ENCODE peak calls at places on chromosome 10, in ten cellular contexts. N is CD8-positive, alpha-beta memory T cell; R is nephron progenitor cell; A is activated T-cell treated with anti-CD3 and anti-CD28 coated beads for 1 hour; J is ELR; L is NCI-H2171 treated with DMSO at 0.1 percent for 48 hours; E is HFF-Myc; H is H9; C is GM12865; V is amniotic stem cell. B is an unnamed sample.

GRCh38 chr10:94481410-94481809 is 64.2 kb upstream of the HELLS start:
- DNase-seq in N (no peak), R (no peak), A (no peak), J (no peak), L (no peak), E (no peak), H (no peak), C (no peak), V (no peak), B (no peak)

GRCh38 chr10:131573256-131574215 is 262.0 kb upstream of the TCERG1L start:
- DNase-seq in N (no peak), R (no peak), A (no peak), J (no peak), L (no peak), E (no peak), H (no peak), C (no peak), V (no peak), B (no peak)

GRCh38 chr10:11884706-11885423 is 61.7 kb downstream of the PROSER2 start:
- DNase-seq in N (no peak), R (no peak), A (no peak), J (no peak), L (no peak), E (no peak), H (no peak), C (no peak), V (no peak), B (no peak)

GRCh38 chr10:47031953-47032465 is 120.8 kb downstream of the PTPN20 start:
- DNase-seq in N (no peak), R (no peak), A (no peak), J (peak), L (no peak), E (no peak), H (peak), C (no peak), V (no peak), B (no peak)

GRCh38 chr10:29140991-29141390 is 147.9 kb upstream of the LYZL1 start:
- DNase-seq in N (no peak), R (no peak), A (no peak), J (peak), L (no peak), E (no peak), H (no peak), C (no peak), V (peak), B (peak)

GRCh38 chr10:110502851-110503301 is 5.2 kb downstream of the DUSP5 start:
- DNase-seq in N (no peak), R (no peak), A (no peak), J (peak), L (peak), E (no peak), H (no peak), C (peak), V (no peak), B (no peak)

GRCh38 chr10:64648915-64649314 is 1127.7 kb downstream of the REEP3 start:
- DNase-seq in N (no peak), R (no peak), A (no peak), J (no peak), L (no peak), E (no peak), H (peak), C (peak), V (no peak), B (no peak)

GRCh38 chr10:110176122-110176521 is 31.3 kb upstream of the MXI1 start:
- DNase-seq in N (no peak), R (no peak), A (no peak), J (no peak), L (no peak), E (no peak), H (no peak), C (no peak), V (no peak), B (no peak)

GRCh38 chr10:61024801-61025201 is 80.8 kb upstream of the RHOBTB1 start:
- DNase-seq in N (no peak), R (peak), A (no peak), J (peak), L (no peak), E (no peak), H (peak), C (no peak), V (no peak), B (no peak)

GRCh38 chr10:24292304-24293291 is 83.7 kb downstream of the KIAA1217 start:
- DNase-seq in N (no peak), R (no peak), A (no peak), J (no peak), L (peak), E (no peak), H (no peak), C (no peak), V (no peak), B (no peak)

GRCh38 chr10:128066954-128067382 is 59.3 kb downstream of the MKI67 start:
- DNase-seq in N (no peak), R (no peak), A (no peak), J (no peak), L (no peak), E (no peak), H (no peak), C (no peak), V (no peak), B (no peak)

GRCh38 chr10:31630866-31631567 is 297.6 kb downstream of the ARHGAP12 start:
- DNase-seq in N (no peak), R (no peak), A (no peak), J (no peak), L (no peak), E (no peak), H (no peak), C (peak), V (no peak), B (no peak)

GRCh38 chr10:13681963-13682362 is 95.2 kb downstream of the PRPF18 start:
- DNase-seq in N (no peak), R (no peak), A (no peak), J (no peak), L (no peak), E (no peak), H (no peak), C (no peak), V (no peak), B (no peak)

GRCh38 chr10:14032406-14032998 is 298.2 kb downstream of the FRMD4A start:
- DNase-seq in N (peak), R (peak), A (peak), J (peak), L (no peak), E (no peak), H (peak), C (peak), V (no peak), B (no peak)

GRCh38 chr10:86334515-86335085 is 32.0 kb downstream of the GRID1 start:
- DNase-seq in N (no peak), R (no peak), A (no peak), J (no peak), L (peak), E (no peak), H (peak), C (no peak), V (no peak), B (no peak)

GRCh38 chr10:4982764-4983226 is 19.6 kb downstream of the AKR1C1 start:
- DNase-seq in N (no peak), R (no peak), A (no peak), J (peak), L (no peak), E (no peak), H (no peak), C (no peak), V (no peak), B (no peak)

GRCh38 chr10:44966129-44966815 is 6.7 kb downstream of the RASSF4 start:
- DNase-seq in N (no peak), R (no peak), A (no peak), J (peak), L (no peak), E (no peak), H (no peak), C (peak), V (no peak), B (no peak)

GRCh38 chr10:80081801-80082750 is 3.6 kb downstream of the TMEM254 start:
- DNase-seq in N (no peak), R (no peak), A (no peak), J (no peak), L (no peak), E (no peak), H (no peak), C (no peak), V (no peak), B (no peak)

GRCh38 chr10:125151170-125151823 is 9.1 kb downstream of the CTBP2 start:
- DNase-seq in N (no peak), R (no peak), A (no peak), J (no peak), L (no peak), E (no peak), H (peak), C (no peak), V (no peak), B (no peak)

GRCh38 chr10:3485287-3485686 is 299.7 kb downstream of the KLF6 start:
- DNase-seq in N (no peak), R (no peak), A (no peak), J (no peak), L (no peak), E (no peak), H (no peak), C (peak), V (no peak), B (no peak)

GRCh38 chr10:72315611-72316385 is 38.9 kb downstream of the DNAJB12 start:
- DNase-seq in N (no peak), R (no peak), A (no peak), J (no peak), L (no peak), E (peak), H (no peak), C (no peak), V (no peak), B (no peak)

GRCh38 chr10:73886085-73886529 is 11.8 kb upstream of the CAMK2G start:
- DNase-seq in N (peak), R (peak), A (peak), J (peak), L (peak), E (no peak), H (peak), C (peak), V (peak), B (peak)

GRCh38 chr10:49056356-49056755 is 59.0 kb downstream of the VSTM4 start:
- DNase-seq in N (no peak), R (no peak), A (no peak), J (no peak), L (no peak), E (no peak), H (no peak), C (no peak), V (no peak), B (no peak)

GRCh38 chr10:16439294-16439693 is 2.5 kb downstream of the PTER start:
- DNase-seq in N (no peak), R (no peak), A (no peak), J (no peak), L (no peak), E (no peak), H (no peak), C (no peak), V (no peak), B (no peak)

GRCh38 chr10:36608251-36608650 is 517.1 kb upstream of the ANKRD30A start:
- DNase-seq in N (no peak), R (no peak), A (no peak), J (peak), L (no peak), E (no peak), H (no peak), C (no peak), V (peak), B (peak)

GRCh38 chr10:122154733-122155366 is 116.2 kb upstream of the BTBD16 start:
- DNase-seq in N (no peak), R (no peak), A (no peak), J (no peak), L (no peak), E (no peak), H (peak), C (no peak), V (no peak), B (no peak)

GRCh38 chr10:31829776-31830175 is 98.9 kb downstream of the ARHGAP12 start:
- DNase-seq in N (no peak), R (no peak), A (no peak), J (no peak), L (no peak), E (no peak), H (no peak), C (no peak), V (no peak), B (no peak)

GRCh38 chr10:118721005-118721876 is 33.5 kb downstream of the CACUL1 start:
- DNase-seq in N (peak), R (peak), A (peak), J (peak), L (peak), E (peak), H (no peak), C (peak), V (peak), B (peak)